ENCODE peak calls at places on chromosomes 16 and 17, in six cellular contexts. O, C, E, P, K and S are unnamed samples.

GRCh38 chr17:7888184-7888920 is at the start of gene CHD3:
- DNase-seq in O (peak; percentile 53), C (peak; percentile 21), E (peak; percentile 65), P (peak; percentile 71), K (no peak), S (peak; percentile 19)

GRCh38 chr17:78291944-78292910 is 60.8 kb downstream of the TMEM235 start:
- DNase-seq in O (no peak), C (no peak), E (no peak), P (no peak), K (no peak), S (no peak)

GRCh38 chr17:72358465-72358864 is 237.6 kb downstream of the SOX9 start:
- DNase-seq in O (peak; percentile 64), C (peak; percentile 86), E (no peak), P (peak; percentile 96), K (no peak), S (peak; percentile 91)

GRCh38 chr17:21287703-21288449 is 3.4 kb downstream of the MAP2K3 start:
- DNase-seq in O (peak; percentile 96), C (peak; percentile 97), E (peak; percentile 98), P (peak; percentile 100), K (peak; percentile 96), S (peak; percentile 97)

GRCh38 chr17:14746784-14747575 is 446.1 kb downstream of the HS3ST3B1 start:
- DNase-seq in O (no peak), C (no peak), E (no peak), P (no peak), K (no peak), S (no peak)

GRCh38 chr16:70684146-70685060 is 1.4 kb downstream of the MTSS2 start:
- DNase-seq in O (no peak), C (no peak), E (no peak), P (no peak), K (no peak), S (no peak)

GRCh38 chr16:354971-355441 is 2.5 kb upstream of the AXIN1 start:
- DNase-seq in O (no peak), C (no peak), E (no peak), P (no peak), K (no peak), S (no peak)

GRCh38 chr17:82096709-82097186 is 1.3 kb downstream of the FASN start:
- DNase-seq in O (no peak), C (no peak), E (no peak), P (no peak), K (no peak), S (no peak)

GRCh38 chr17:45051060-45051719 is at the start of gene DCAKD:
- DNase-seq in O (peak; percentile 99), C (peak; percentile 95), E (peak; percentile 92), P (peak; percentile 99), K (peak; percentile 94), S (peak; percentile 92)

GRCh38 chr17:45425125-45425983 is 7.3 kb downstream of the ARHGAP27 start:
- DNase-seq in O (peak; percentile 66), C (peak; percentile 74), E (peak; percentile 94), P (peak; percentile 99), K (peak; percentile 56), S (peak; percentile 35)

GRCh38 chr16:83926726-83927397 is 26.2 kb upstream of the OSGIN1 start:
- DNase-seq in O (peak; percentile 80), C (peak; percentile 65), E (peak; percentile 84), P (peak; percentile 86), K (peak; percentile 64), S (peak; percentile 66)

GRCh38 chr16:52256310-52257078 is 290.4 kb downstream of the TOX3 start:
- DNase-seq in O (no peak), C (no peak), E (no peak), P (no peak), K (no peak), S (no peak)

GRCh38 chr16:19071811-19072777 is 4.7 kb downstream of the COQ7 start:
- DNase-seq in O (peak; percentile 79), C (peak; percentile 56), E (peak; percentile 78), P (peak; percentile 69), K (peak; percentile 40), S (peak; percentile 68)

GRCh38 chr16:89009343-89010209 is 32.6 kb upstream of the CBFA2T3 start:
- DNase-seq in O (peak; percentile 23), C (no peak), E (no peak), P (peak; percentile 20), K (no peak), S (peak; percentile 21)

GRCh38 chr17:63698381-63698885 is 1.5 kb downstream of the LIMD2 start:
- DNase-seq in O (no peak), C (no peak), E (no peak), P (no peak), K (no peak), S (no peak)

GRCh38 chr16:29007865-29008593 is 23.2 kb downstream of the LAT start:
- DNase-seq in O (no peak), C (peak; percentile 90), E (no peak), P (peak; percentile 50), K (no peak), S (peak; percentile 43)

GRCh38 chr17:27601069-27601974 is 29.7 kb upstream of the LGALS9 start:
- DNase-seq in O (peak; percentile 91), C (peak; percentile 83), E (peak; percentile 91), P (peak; percentile 85), K (peak; percentile 74), S (peak; percentile 90)

GRCh38 chr16:8374586-8374985 is 215.7 kb downstream of the TMEM114 start:
- DNase-seq in O (no peak), C (no peak), E (no peak), P (no peak), K (no peak), S (no peak)

GRCh38 chr16:29815032-29815721 is 775 bp upstream of the PAGR1 start:
- DNase-seq in O (no peak), C (no peak), E (peak; percentile 56), P (no peak), K (peak; percentile 36), S (no peak)

GRCh38 chr16:51734220-51734619 is 583.1 kb upstream of the SALL1 start:
- DNase-seq in O (no peak), C (no peak), E (no peak), P (no peak), K (no peak), S (no peak)

GRCh38 chr17:30376621-30377452 is 1.9 kb upstream of the CPD start:
- DNase-seq in O (peak; percentile 93), C (peak; percentile 87), E (peak; percentile 34), P (peak; percentile 55), K (peak; percentile 47), S (peak; percentile 81)

GRCh38 chr17:78137392-78138203 is 7.0 kb downstream of the TMC8 start:
- DNase-seq in O (no peak), C (no peak), E (no peak), P (no peak), K (no peak), S (no peak)

GRCh38 chr17:77458202-77459017 is 317.6 kb downstream of the SEC14L1 start:
- DNase-seq in O (no peak), C (no peak), E (no peak), P (no peak), K (no peak), S (no peak)

GRCh38 chr17:71883258-71883657 is 237.6 kb upstream of the SOX9 start:
- DNase-seq in O (no peak), C (no peak), E (no peak), P (no peak), K (no peak), S (no peak)

GRCh38 chr16:51440096-51440495 is 289.0 kb upstream of the SALL1 start:
- DNase-seq in O (no peak), C (no peak), E (no peak), P (no peak), K (no peak), S (no peak)

GRCh38 chr17:75778861-75779249 is 5.8 kb upstream of the UNK start:
- DNase-seq in O (no peak), C (peak; percentile 35), E (peak; percentile 78), P (no peak), K (no peak), S (no peak)

GRCh38 chr16:57540906-57541753 is 1.3 kb upstream of the ADGRG5 start:
- DNase-seq in O (no peak), C (no peak), E (peak; percentile 36), P (no peak), K (no peak), S (no peak)

GRCh38 chr16:57544129-57544653 is 1.7 kb downstream of the ADGRG5 start:
- DNase-seq in O (no peak), C (no peak), E (peak; percentile 20), P (no peak), K (no peak), S (no peak)

GRCh38 chr16:57539072-57539796 is 2.9 kb upstream of the CCDC102A start:
- DNase-seq in O (no peak), C (no peak), E (peak; percentile 9), P (no peak), K (no peak), S (no peak)

GRCh38 chr16:57540387-57540786 is 2.1 kb upstream of the ADGRG5 start:
- DNase-seq in O (no peak), C (no peak), E (peak; percentile 6), P (no peak), K (no peak), S (no peak)

GRCh38 chr16:57541754-57542435 is 548 bp upstream of the ADGRG5 start:
- DNase-seq in O (no peak), C (no peak), E (no peak), P (no peak), K (no peak), S (no peak)
- H3K4me3 ChIP-seq in O (no peak overlapping the region), C (no peak overlapping the region), E (no peak overlapping the region), P (no peak overlapping the region), K (no peak overlapping the region), S (no peak overlapping the region)

GRCh38 chr16:3434373-3434772 is 8.9 kb downstream of the ZNF597 start:
- DNase-seq in O (no peak), C (no peak), E (no peak), P (no peak), K (no peak), S (no peak)

GRCh38 chr16:3431779-3432219 is 11.5 kb downstream of the ZNF597 start:
- DNase-seq in O (no peak), C (peak; percentile 31), E (peak; percentile 55), P (no peak), K (peak; percentile 32), S (peak; percentile 36)
- H3K4me3 ChIP-seq in O (peak overlapping the region; percentile 75), C (peak overlapping the region; percentile 42), E (no peak overlapping the region), P (no peak overlapping the region), K (no peak overlapping the region), S (peak overlapping the region; percentile 38)

GRCh38 chr17:6660765-6661463 is 9.4 kb downstream of the C17orf100 start:
- DNase-seq in O (no peak), C (no peak), E (no peak), P (no peak), K (no peak), S (no peak)
- H3K4me3 ChIP-seq in O (no peak overlapping the region), C (no peak overlapping the region), E (no peak overlapping the region), P (no peak overlapping the region), K (no peak overlapping the region), S (no peak overlapping the region)

DNA sequence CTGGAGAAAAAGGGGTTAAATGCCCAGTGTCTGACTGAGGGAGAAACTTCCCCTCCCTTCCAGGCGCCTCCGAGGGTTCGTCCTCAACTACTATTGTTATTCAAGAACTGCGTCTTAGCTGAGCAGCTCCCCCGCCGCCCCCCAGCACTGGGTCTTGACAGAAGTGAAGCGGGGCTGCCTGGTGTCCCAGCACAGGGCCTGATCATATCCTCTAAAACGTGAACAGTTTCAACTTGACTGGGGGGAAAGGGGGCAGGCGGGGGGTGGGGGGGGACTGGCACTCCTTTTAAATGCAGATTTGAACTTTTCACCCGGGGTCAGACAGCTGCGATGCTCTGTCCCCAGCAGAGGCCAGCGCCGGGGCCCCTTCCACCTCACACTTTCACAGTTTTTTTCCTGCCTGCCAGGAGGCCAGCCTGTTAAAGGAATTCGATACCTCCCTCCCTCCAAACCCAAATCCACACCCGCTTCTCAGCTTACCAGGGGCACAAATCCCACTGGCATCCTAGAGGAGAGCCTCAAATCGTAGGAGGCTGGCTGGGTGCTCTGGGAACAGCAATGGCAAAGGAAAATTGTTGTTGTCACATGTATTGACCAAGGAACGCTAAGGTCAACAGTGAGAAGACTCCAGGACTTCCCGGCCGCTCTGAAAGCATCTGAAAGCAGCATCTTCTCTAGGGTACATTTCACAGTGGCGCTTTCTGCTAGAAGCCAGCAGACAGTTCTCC is 14.5 kb downstream of the ZFHX3 start:
- DNase-seq in O (no peak), C (no peak), E (no peak), P (no peak), K (no peak), S (no peak)
- H3K4me3 ChIP-seq in O (no peak overlapping the region), C (no peak overlapping the region), E (no peak overlapping the region), P (no peak overlapping the region), K (no peak overlapping the region), S (no peak overlapping the region)